ENCODE peak calls at places on chromosomes 4 and X, in seven cellular contexts. One of them, this sample, is unnamed. For H3K36me3, the result is how much of the 10 kb centered on the place peaks cover.

GRCh38 chr4:156607198-156607498 is 364.5 kb downstream of the PDGFC start:
- DNase-seq in mucosa of descending colon: no peak
- DNase-seq in left lung: no peak
- DNase-seq in endodermal cell: no peak
- DNase-seq in brain microvascular endothelial cell: no peak
- DNase-seq in upper lobe of left lung: no peak
- DNase-seq in cardiac muscle cell: no peak
- DNase-seq in this sample: no peak

GRCh38 chrX:443676-444210 is 57.0 kb upstream of the PPP2R3B start:
- DNase-seq in mucosa of descending colon: no peak
- DNase-seq in left lung: no peak
- DNase-seq in endodermal cell: no peak
- DNase-seq in brain microvascular endothelial cell: no peak
- DNase-seq in upper lobe of left lung: no peak
- DNase-seq in cardiac muscle cell: no peak
- DNase-seq in this sample: no peak

GRCh38 chr4:183241771-183242170 is 78.3 kb downstream of the CLDN22 start:
- DNase-seq in mucosa of descending colon: no peak
- DNase-seq in left lung: no peak
- DNase-seq in endodermal cell: no peak
- DNase-seq in brain microvascular endothelial cell: peak
- DNase-seq in upper lobe of left lung: no peak
- DNase-seq in cardiac muscle cell: peak
- DNase-seq in this sample: no peak

GRCh38 chrX:17535229-17535628 is 160.2 kb downstream of the NHS start:
- DNase-seq in mucosa of descending colon: no peak
- DNase-seq in left lung: no peak
- DNase-seq in endodermal cell: peak
- DNase-seq in brain microvascular endothelial cell: no peak
- DNase-seq in upper lobe of left lung: no peak
- DNase-seq in cardiac muscle cell: peak
- DNase-seq in this sample: no peak

GRCh38 chr4:182268966-182269365 is 25.8 kb downstream of the TENM3 start:
- DNase-seq in mucosa of descending colon: no peak
- DNase-seq in left lung: no peak
- DNase-seq in endodermal cell: no peak
- DNase-seq in brain microvascular endothelial cell: no peak
- DNase-seq in upper lobe of left lung: no peak
- DNase-seq in cardiac muscle cell: no peak
- DNase-seq in this sample: no peak

GRCh38 chrX:132181364-132181763 is 37.9 kb downstream of the RAP2C start:
- DNase-seq in mucosa of descending colon: peak
- DNase-seq in left lung: no peak
- DNase-seq in endodermal cell: no peak
- DNase-seq in brain microvascular endothelial cell: no peak
- DNase-seq in upper lobe of left lung: no peak
- DNase-seq in cardiac muscle cell: no peak
- DNase-seq in this sample: peak

GRCh38 chrX:13272426-13272825 is 47.4 kb downstream of the ATXN3L start:
- DNase-seq in mucosa of descending colon: no peak
- DNase-seq in left lung: no peak
- DNase-seq in endodermal cell: no peak
- DNase-seq in brain microvascular endothelial cell: no peak
- DNase-seq in upper lobe of left lung: no peak
- DNase-seq in cardiac muscle cell: no peak
- DNase-seq in this sample: no peak

GRCh38 chrX:47197526-47197925 is 3.9 kb downstream of the UBA1 start:
- DNase-seq in mucosa of descending colon: no peak
- DNase-seq in left lung: no peak
- DNase-seq in endodermal cell: no peak
- DNase-seq in brain microvascular endothelial cell: no peak
- DNase-seq in upper lobe of left lung: no peak
- DNase-seq in cardiac muscle cell: no peak
- DNase-seq in this sample: no peak

GRCh38 chrX:8191022-8191421 is 20.0 kb upstream of the VCX2 start:
- DNase-seq in mucosa of descending colon: peak
- DNase-seq in left lung: peak
- DNase-seq in endodermal cell: no peak
- DNase-seq in brain microvascular endothelial cell: no peak
- DNase-seq in upper lobe of left lung: no peak
- DNase-seq in cardiac muscle cell: no peak
- DNase-seq in this sample: peak

GRCh38 chr4:39614487-39615162 is 24.0 kb downstream of the SMIM14 start:
- DNase-seq in mucosa of descending colon: no peak
- DNase-seq in left lung: no peak
- DNase-seq in endodermal cell: no peak
- DNase-seq in brain microvascular endothelial cell: peak
- DNase-seq in upper lobe of left lung: no peak
- DNase-seq in cardiac muscle cell: peak
- DNase-seq in this sample: no peak

GRCh38 chr4:948101-948935 is 16.1 kb downstream of the TMEM175 start:
- DNase-seq in mucosa of descending colon: peak
- DNase-seq in left lung: peak
- DNase-seq in endodermal cell: peak
- DNase-seq in brain microvascular endothelial cell: no peak
- DNase-seq in upper lobe of left lung: peak
- DNase-seq in cardiac muscle cell: no peak
- DNase-seq in this sample: no peak

GRCh38 chr4:174561556-174561955 is 39.3 kb upstream of the HPGD start:
- DNase-seq in mucosa of descending colon: no peak
- DNase-seq in left lung: no peak
- DNase-seq in endodermal cell: no peak
- DNase-seq in brain microvascular endothelial cell: no peak
- DNase-seq in upper lobe of left lung: no peak
- DNase-seq in cardiac muscle cell: no peak
- DNase-seq in this sample: no peak

GRCh38 chr4:116180056-116180690 is 905.2 kb downstream of the TRAM1L1 start:
- DNase-seq in mucosa of descending colon: no peak
- DNase-seq in left lung: no peak
- DNase-seq in endodermal cell: no peak
- DNase-seq in brain microvascular endothelial cell: no peak
- DNase-seq in upper lobe of left lung: no peak
- DNase-seq in cardiac muscle cell: peak
- DNase-seq in this sample: no peak

GRCh38 chr4:37770016-37770415 is 56.5 kb upstream of the PGM2 start:
- DNase-seq in mucosa of descending colon: no peak
- DNase-seq in left lung: no peak
- DNase-seq in endodermal cell: no peak
- DNase-seq in brain microvascular endothelial cell: peak
- DNase-seq in upper lobe of left lung: no peak
- DNase-seq in cardiac muscle cell: peak
- DNase-seq in this sample: no peak

GRCh38 chrX:34879876-34880275 is 62.7 kb upstream of the FAM47B start:
- DNase-seq in mucosa of descending colon: no peak
- DNase-seq in left lung: no peak
- DNase-seq in endodermal cell: no peak
- DNase-seq in brain microvascular endothelial cell: no peak
- DNase-seq in upper lobe of left lung: no peak
- DNase-seq in cardiac muscle cell: no peak
- DNase-seq in this sample: no peak

GRCh38 chr4:20378181-20378580 is 126.5 kb downstream of the SLIT2 start:
- DNase-seq in mucosa of descending colon: no peak
- DNase-seq in left lung: no peak
- DNase-seq in endodermal cell: no peak
- DNase-seq in brain microvascular endothelial cell: no peak
- DNase-seq in upper lobe of left lung: no peak
- DNase-seq in cardiac muscle cell: no peak
- DNase-seq in this sample: no peak

GRCh38 chr4:138910914-138911336 is 104.7 kb upstream of the NOCT start:
- DNase-seq in mucosa of descending colon: peak
- DNase-seq in left lung: peak
- DNase-seq in endodermal cell: peak
- DNase-seq in brain microvascular endothelial cell: peak
- DNase-seq in upper lobe of left lung: peak
- DNase-seq in cardiac muscle cell: peak
- DNase-seq in this sample: peak

GRCh38 chr4:156568041-156568440 is 403.6 kb downstream of the PDGFC start:
- DNase-seq in mucosa of descending colon: no peak
- DNase-seq in left lung: no peak
- DNase-seq in endodermal cell: no peak
- DNase-seq in brain microvascular endothelial cell: no peak
- DNase-seq in upper lobe of left lung: no peak
- DNase-seq in cardiac muscle cell: no peak
- DNase-seq in this sample: no peak

GRCh38 chr4:105569014-105569850 is 16.8 kb downstream of the ARHGEF38 start:
- DNase-seq in mucosa of descending colon: no peak
- DNase-seq in left lung: no peak
- DNase-seq in endodermal cell: no peak
- DNase-seq in brain microvascular endothelial cell: no peak
- DNase-seq in upper lobe of left lung: no peak
- DNase-seq in cardiac muscle cell: no peak
- DNase-seq in this sample: no peak

GRCh38 chr4:91280551-91281290 is 1023.0 kb upstream of the GRID2 start:
- DNase-seq in mucosa of descending colon: no peak
- DNase-seq in left lung: no peak
- DNase-seq in endodermal cell: no peak
- DNase-seq in brain microvascular endothelial cell: no peak
- DNase-seq in upper lobe of left lung: no peak
- DNase-seq in cardiac muscle cell: no peak
- DNase-seq in this sample: no peak

GRCh38 chr4:107800058-107800457 is 24.7 kb upstream of the SGMS2 start:
- DNase-seq in mucosa of descending colon: peak
- DNase-seq in left lung: no peak
- DNase-seq in endodermal cell: no peak
- DNase-seq in brain microvascular endothelial cell: no peak
- DNase-seq in upper lobe of left lung: no peak
- DNase-seq in cardiac muscle cell: no peak
- DNase-seq in this sample: no peak

GRCh38 chrX:30800901-30801300 is 88.2 kb downstream of the TAB3 start:
- DNase-seq in mucosa of descending colon: no peak
- DNase-seq in left lung: no peak
- DNase-seq in endodermal cell: no peak
- DNase-seq in brain microvascular endothelial cell: no peak
- DNase-seq in upper lobe of left lung: no peak
- DNase-seq in cardiac muscle cell: no peak
- DNase-seq in this sample: no peak

GRCh38 chr4:56799291-56799823 is 22.1 kb downstream of the SPINK2 start:
- DNase-seq in mucosa of descending colon: no peak
- DNase-seq in left lung: no peak
- DNase-seq in endodermal cell: no peak
- DNase-seq in brain microvascular endothelial cell: no peak
- DNase-seq in upper lobe of left lung: no peak
- DNase-seq in cardiac muscle cell: no peak
- DNase-seq in this sample: no peak

GRCh38 chr4:165502919-165503907 is 124.4 kb downstream of the CPE start:
- DNase-seq in mucosa of descending colon: no peak
- DNase-seq in left lung: no peak
- DNase-seq in endodermal cell: no peak
- DNase-seq in brain microvascular endothelial cell: peak
- DNase-seq in upper lobe of left lung: no peak
- DNase-seq in cardiac muscle cell: peak
- DNase-seq in this sample: no peak

GRCh38 chr4:16582036-16582435 is 316.4 kb downstream of the LDB2 start:
- DNase-seq in mucosa of descending colon: no peak
- DNase-seq in left lung: no peak
- DNase-seq in endodermal cell: no peak
- DNase-seq in brain microvascular endothelial cell: no peak
- DNase-seq in upper lobe of left lung: no peak
- DNase-seq in cardiac muscle cell: no peak
- DNase-seq in this sample: no peak

GRCh38 chr4:16588170-16588569 is 310.3 kb downstream of the LDB2 start:
- DNase-seq in mucosa of descending colon: no peak
- DNase-seq in left lung: no peak
- DNase-seq in endodermal cell: no peak
- DNase-seq in brain microvascular endothelial cell: no peak
- DNase-seq in upper lobe of left lung: no peak
- DNase-seq in cardiac muscle cell: no peak
- DNase-seq in this sample: no peak

GRCh38 chr4:16583764-16584163 is 314.7 kb downstream of the LDB2 start:
- DNase-seq in mucosa of descending colon: no peak
- DNase-seq in left lung: no peak
- DNase-seq in endodermal cell: no peak
- DNase-seq in brain microvascular endothelial cell: peak
- DNase-seq in upper lobe of left lung: no peak
- DNase-seq in cardiac muscle cell: peak
- DNase-seq in this sample: no peak

GRCh38 chr4:16582526-16582925 is 315.9 kb downstream of the LDB2 start:
- DNase-seq in mucosa of descending colon: no peak
- DNase-seq in left lung: no peak
- DNase-seq in endodermal cell: peak
- DNase-seq in brain microvascular endothelial cell: no peak
- DNase-seq in upper lobe of left lung: no peak
- DNase-seq in cardiac muscle cell: no peak
- DNase-seq in this sample: no peak

GRCh38 chr4:16585053-16585452 is 313.4 kb downstream of the LDB2 start:
- DNase-seq in mucosa of descending colon: no peak
- DNase-seq in left lung: no peak
- DNase-seq in endodermal cell: no peak
- DNase-seq in brain microvascular endothelial cell: no peak
- DNase-seq in upper lobe of left lung: peak
- DNase-seq in cardiac muscle cell: no peak
- DNase-seq in this sample: no peak
- H3K36me3 ChIP-seq in mucosa of descending colon: under half
- H3K36me3 ChIP-seq in left lung: under half
- H3K36me3 ChIP-seq in endodermal cell: under half
- H3K36me3 ChIP-seq in brain microvascular endothelial cell: under half
- H3K36me3 ChIP-seq in upper lobe of left lung: under half
- H3K36me3 ChIP-seq in cardiac muscle cell: under half
- H3K36me3 ChIP-seq in this sample: under half

GRCh38 chrX:150361777-150362351 is 1.3 kb upstream of the MAMLD1 start:
- DNase-seq in mucosa of descending colon: peak
- DNase-seq in left lung: no peak
- DNase-seq in endodermal cell: peak
- DNase-seq in brain microvascular endothelial cell: no peak
- DNase-seq in upper lobe of left lung: peak
- DNase-seq in cardiac muscle cell: peak
- DNase-seq in this sample: no peak
- H3K36me3 ChIP-seq in mucosa of descending colon: under half
- H3K36me3 ChIP-seq in left lung: under half
- H3K36me3 ChIP-seq in endodermal cell: under half
- H3K36me3 ChIP-seq in brain microvascular endothelial cell: under half
- H3K36me3 ChIP-seq in upper lobe of left lung: under half
- H3K36me3 ChIP-seq in cardiac muscle cell: under half
- H3K36me3 ChIP-seq in this sample: under half

GRCh38 chrX:77704881-77705280 is 81.1 kb downstream of the ATRX start:
- DNase-seq in mucosa of descending colon: no peak
- DNase-seq in left lung: no peak
- DNase-seq in endodermal cell: no peak
- DNase-seq in brain microvascular endothelial cell: no peak
- DNase-seq in upper lobe of left lung: peak
- DNase-seq in cardiac muscle cell: no peak
- DNase-seq in this sample: no peak
- H3K36me3 ChIP-seq in mucosa of descending colon: under half
- H3K36me3 ChIP-seq in left lung: under half
- H3K36me3 ChIP-seq in endodermal cell: under half
- H3K36me3 ChIP-seq in brain microvascular endothelial cell: under half
- H3K36me3 ChIP-seq in upper lobe of left lung: under half
- H3K36me3 ChIP-seq in cardiac muscle cell: under half
- H3K36me3 ChIP-seq in this sample: under half

DNA sequence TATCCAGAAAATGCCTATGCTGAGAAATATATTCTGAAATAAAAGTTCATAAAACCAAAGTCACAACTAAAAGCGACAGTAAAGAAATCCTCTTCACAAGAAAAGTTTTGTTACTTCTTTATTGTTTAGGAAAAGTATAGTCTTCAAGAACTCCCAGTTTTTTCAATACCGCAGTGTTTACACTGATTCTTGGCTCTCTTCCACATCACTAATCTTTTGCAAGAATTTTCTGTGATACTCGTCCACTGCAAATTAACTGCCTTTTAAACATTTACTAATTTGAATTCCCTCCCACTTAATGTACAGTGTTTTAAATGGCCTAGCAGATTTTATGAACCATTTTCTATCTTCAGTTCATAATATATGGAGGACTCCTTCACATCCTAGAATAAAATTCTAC is 65.1 kb downstream of the HPGDS start:
- DNase-seq in mucosa of descending colon: no peak
- DNase-seq in left lung: no peak
- DNase-seq in endodermal cell: no peak
- DNase-seq in brain microvascular endothelial cell: no peak
- DNase-seq in upper lobe of left lung: no peak
- DNase-seq in cardiac muscle cell: peak
- DNase-seq in this sample: no peak
- H3K36me3 ChIP-seq in mucosa of descending colon: under half
- H3K36me3 ChIP-seq in left lung: half or more
- H3K36me3 ChIP-seq in endodermal cell: half or more
- H3K36me3 ChIP-seq in brain microvascular endothelial cell: under half
- H3K36me3 ChIP-seq in upper lobe of left lung: half or more
- H3K36me3 ChIP-seq in cardiac muscle cell: half or more
- H3K36me3 ChIP-seq in this sample: half or more

This sample was measured in RWPE2.